ENCODE peak calls at places on chromosomes 4 and X, in nine cellular contexts. X is activated gamma-delta T cell treated with Interleukin-2 at 50 U/mL for 16 hours, S is SJCRH30, J is brain microvascular endothelial cell, G is Peyer's patch, Y is T-helper 9 cell, K is NCI-H446, M is amygdala, H is mucosa of descending colon. V is an unnamed sample.

GRCh38 chr4:1470816-1471442 is 64.7 kb upstream of the NKX1-1 start:
- DNase-seq in X (no peak), S (peak; percentile 69), J (no peak), G (no peak), Y (no peak), K (no peak), M (no peak), H (peak; percentile 10), V (no peak)

GRCh38 chrX:110418220-110418856 is 59.7 kb downstream of the RTL9 start:
- DNase-seq in X (no peak), S (peak; percentile 73), J (peak; percentile 54), G (no peak), Y (no peak), K (peak; percentile 51), M (no peak), H (no peak), V (peak; percentile 53)

GRCh38 chr4:141142423-141142822 is 9.2 kb upstream of the RNF150 start:
- DNase-seq in X (no peak), S (no peak), J (no peak), G (no peak), Y (no peak), K (no peak), M (no peak), H (no peak), V (no peak)

GRCh38 chr4:150308824-150309472 is 230.7 kb downstream of the DCLK2 start:
- DNase-seq in X (no peak), S (no peak), J (peak; percentile 83), G (no peak), Y (no peak), K (no peak), M (no peak), H (no peak), V (no peak)

GRCh38 chr4:96293806-96294205 is 453.9 kb downstream of the PDHA2 start:
- DNase-seq in X (no peak), S (no peak), J (peak; percentile 27), G (no peak), Y (no peak), K (peak; percentile 27), M (no peak), H (no peak), V (no peak)

GRCh38 chrX:103918050-103918449 is 44.4 kb upstream of the TMSB15B start:
- DNase-seq in X (peak; percentile 26), S (peak; percentile 26), J (peak; percentile 41), G (peak; percentile 53), Y (peak; percentile 26), K (peak; percentile 61), M (peak; percentile 7), H (peak; percentile 47), V (peak; percentile 53)

GRCh38 chr4:56466910-56467283 is 520 bp upstream of the SRP72 start:
- DNase-seq in X (no peak), S (no peak), J (no peak), G (no peak), Y (no peak), K (no peak), M (no peak), H (no peak), V (peak; percentile 18)

GRCh38 chr4:160175064-160175643 is 1072.3 kb downstream of the RAPGEF2 start:
- DNase-seq in X (no peak), S (no peak), J (peak; percentile 6), G (no peak), Y (no peak), K (peak; percentile 62), M (no peak), H (no peak), V (no peak)

GRCh38 chr4:56038763-56039162 is 90.0 kb downstream of the CEP135 start:
- DNase-seq in X (no peak), S (peak; percentile 42), J (no peak), G (no peak), Y (no peak), K (no peak), M (no peak), H (no peak), V (no peak)

GRCh38 chr4:186304816-186305520 is 39.0 kb downstream of the F11 start:
- DNase-seq in X (no peak), S (peak; percentile 16), J (no peak), G (no peak), Y (no peak), K (no peak), M (no peak), H (no peak), V (no peak)

GRCh38 chr4:54440394-54441223 is 211.5 kb downstream of the PDGFRA start:
- DNase-seq in X (no peak), S (peak; percentile 13), J (peak; percentile 37), G (no peak), Y (no peak), K (peak; percentile 13), M (peak; percentile 15), H (no peak), V (peak; percentile 23)

GRCh38 chrX:147900349-147900748 is 11.4 kb upstream of the FMR1 start:
- DNase-seq in X (no peak), S (peak; percentile 54), J (no peak), G (no peak), Y (no peak), K (no peak), M (no peak), H (no peak), V (no peak)

GRCh38 chrX:35890699-35891098 is 28.8 kb upstream of the CFAP47 start:
- DNase-seq in X (no peak), S (peak; percentile 20), J (no peak), G (no peak), Y (no peak), K (peak; percentile 62), M (peak; percentile 0), H (no peak), V (peak; percentile 2)

GRCh38 chrX:12798601-12799000 is 7.4 kb downstream of the PRPS2 start:
- DNase-seq in X (no peak), S (no peak), J (no peak), G (no peak), Y (no peak), K (no peak), M (no peak), H (no peak), V (peak; percentile 64)

GRCh38 chr4:103076777-103077347 is 301 bp upstream of the SLC9B2 start:
- DNase-seq in X (no peak), S (no peak), J (no peak), G (peak; percentile 25), Y (no peak), K (no peak), M (no peak), H (no peak), V (no peak)

GRCh38 chr4:17030543-17030942 is 132.1 kb upstream of the LDB2 start:
- DNase-seq in X (no peak), S (no peak), J (peak; percentile 55), G (no peak), Y (no peak), K (no peak), M (no peak), H (no peak), V (peak; percentile 63)

GRCh38 chrX:123625952-123626351 is 106.9 kb downstream of the THOC2 start:
- DNase-seq in X (no peak), S (no peak), J (no peak), G (no peak), Y (no peak), K (no peak), M (no peak), H (no peak), V (no peak)

GRCh38 chr4:39256436-39256835 is 74.1 kb downstream of the WDR19 start:
- DNase-seq in X (no peak), S (no peak), J (peak; percentile 15), G (no peak), Y (no peak), K (no peak), M (no peak), H (no peak), V (no peak)

GRCh38 chr4:37648084-37648817 is 37.9 kb downstream of the RELL1 start:
- DNase-seq in X (no peak), S (no peak), J (peak; percentile 92), G (no peak), Y (no peak), K (peak; percentile 40), M (peak; percentile 2), H (peak; percentile 60), V (peak; percentile 87)

GRCh38 chr4:132180020-132180427 is 969.1 kb upstream of the PCDH10 start:
- DNase-seq in X (no peak), S (no peak), J (peak; percentile 37), G (no peak), Y (no peak), K (no peak), M (no peak), H (no peak), V (peak; percentile 16)

GRCh38 chr4:55214172-55214571 is 88.8 kb upstream of the KDR start:
- DNase-seq in X (no peak), S (peak; percentile 36), J (no peak), G (no peak), Y (no peak), K (no peak), M (no peak), H (no peak), V (no peak)

GRCh38 chrX:136437774-136438173 is 50.0 kb upstream of the BRS3 start:
- DNase-seq in X (no peak), S (no peak), J (no peak), G (no peak), Y (no peak), K (no peak), M (no peak), H (no peak), V (no peak)

GRCh38 chr4:10810411-10810810 is 125.8 kb upstream of the CLNK start:
- DNase-seq in X (no peak), S (no peak), J (no peak), G (no peak), Y (no peak), K (no peak), M (no peak), H (no peak), V (no peak)

GRCh38 chr4:182921608-182922007 is 4.4 kb upstream of the DCTD start:
- DNase-seq in X (no peak), S (no peak), J (no peak), G (no peak), Y (no peak), K (no peak), M (no peak), H (no peak), V (no peak)

GRCh38 chr4:89929425-89930272 is 35.0 kb downstream of the MMRN1 start:
- DNase-seq in X (no peak), S (no peak), J (no peak), G (no peak), Y (no peak), K (no peak), M (no peak), H (no peak), V (no peak)

GRCh38 chrX:125202486-125203378 is 116.9 kb upstream of the TEX13C start:
- DNase-seq in X (no peak), S (no peak), J (no peak), G (no peak), Y (no peak), K (peak; percentile 26), M (no peak), H (peak; percentile 15), V (no peak)

GRCh38 chr4:43992552-43992951 is 456.1 kb downstream of the KCTD8 start:
- DNase-seq in X (no peak), S (no peak), J (no peak), G (no peak), Y (no peak), K (no peak), M (no peak), H (no peak), V (no peak)

GRCh38 chr4:66946761-66947160 is 598.5 kb downstream of the CENPC start:
- DNase-seq in X (no peak), S (no peak), J (no peak), G (no peak), Y (no peak), K (peak; percentile 49), M (no peak), H (no peak), V (no peak)

GRCh38 chr4:110619001-110619350 is 3.9 kb downstream of the PITX2 start:
- DNase-seq in X (no peak), S (peak; percentile 32), J (no peak), G (no peak), Y (no peak), K (no peak), M (no peak), H (no peak), V (no peak)

GRCh38 chrX:35244796-35245508 is 302.4 kb downstream of the FAM47B start:
- DNase-seq in X (no peak), S (no peak), J (no peak), G (no peak), Y (no peak), K (no peak), M (no peak), H (no peak), V (no peak)

GRCh38 chr4:19776021-19776459 is 475.7 kb upstream of the SLIT2 start:
- DNase-seq in X (no peak), S (no peak), J (peak; percentile 95), G (no peak), Y (no peak), K (no peak), M (no peak), H (no peak), V (peak; percentile 23)